ENCODE peak calls at places on chromosomes 6 and 20, in nine cellular contexts. H is vagina, Y is spleen, G is HCT116, R is dorsolateral prefrontal cortex, O is fibroblast of lung, Z is body of pancreas, U is IMR-90, L is HepG2. F is an unnamed sample.
A peak's percentile ranks its signal among the peaks of the same experiment; 100 is the strongest.

GRCh38 chr6:37503486-37503980 is 3.8 kb upstream of the CCDC167 start:
- DNase-seq in U (no peak), G (no peak), L (no peak), Y (no peak), R (no peak), Z (no peak), H (no peak), O (no peak), F (no peak)

GRCh38 chr6:162203287-162203686 is 524.3 kb downstream of the PRKN start:
- DNase-seq in Z (no peak), O (no peak), R (no peak), L (no peak), Y (no peak), H (no peak), G (no peak), U (no peak), F (no peak)

GRCh38 chr6:7909323-7910276 is 988 bp downstream of the TXNDC5 start:
- DNase-seq in L (peak; percentile 64), G (no peak), Y (peak; percentile 89), O (peak; percentile 30), R (peak; percentile 36), H (no peak), Z (peak; percentile 70), U (peak; percentile 27), F (no peak)

GRCh38 chr6:36788768-36789167 is 50.5 kb downstream of the CPNE5 start:
- DNase-seq in H (no peak), Y (no peak), L (peak; percentile 13), R (no peak), G (no peak), Z (no peak), O (peak; percentile 10), U (peak; percentile 11), F (no peak)

GRCh38 chr6:40789143-40789764 is 202.1 kb upstream of the LRFN2 start:
- DNase-seq in G (no peak), L (no peak), Y (no peak), O (no peak), R (no peak), H (no peak), Z (no peak), U (no peak), F (no peak)

GRCh38 chr20:62367136-62367482 is at the start of gene LAMA5:
- DNase-seq in G (no peak), R (no peak), U (no peak), H (no peak), L (peak; percentile 55), Y (no peak), Z (peak; percentile 78), O (no peak), F (peak; percentile 80)

GRCh38 chr6:25132934-25133333 is 146.2 kb upstream of the CARMIL1 start:
- DNase-seq in L (no peak), H (no peak), Y (no peak), Z (no peak), U (no peak), G (no peak), O (no peak), R (no peak), F (no peak)

GRCh38 chr6:130933712-130934200 is 106.5 kb downstream of the SMLR1 start:
- DNase-seq in Y (no peak), H (no peak), Z (no peak), R (no peak), U (peak; percentile 51), G (no peak), O (peak; percentile 43), L (peak; percentile 98), F (peak; percentile 51)

GRCh38 chr6:81838724-81839425 is 86.4 kb upstream of the TENT5A start:
- DNase-seq in H (no peak), Z (no peak), G (no peak), L (no peak), U (no peak), Y (no peak), R (no peak), O (no peak), F (no peak)

GRCh38 chr6:158686311-158686710 is 36.5 kb downstream of the SYTL3 start:
- DNase-seq in Y (peak; percentile 33), R (no peak), L (no peak), Z (no peak), U (no peak), H (peak; percentile 42), O (no peak), G (no peak), F (no peak)

GRCh38 chr20:41175727-41176330 is 38.5 kb downstream of the PLCG1 start:
- DNase-seq in H (peak; percentile 76), Z (no peak), G (no peak), Y (no peak), O (no peak), U (no peak), L (no peak), R (no peak), F (peak; percentile 40)

GRCh38 chr20:11376998-11377397 is 540.7 kb upstream of the BTBD3 start:
- DNase-seq in O (peak; percentile 19), Y (no peak), R (no peak), H (no peak), L (no peak), Z (no peak), U (peak; percentile 90), G (no peak), F (no peak)

GRCh38 chr20:62872863-62873261 is 11.2 kb upstream of the TCFL5 start:
- DNase-seq in Y (no peak), O (no peak), R (no peak), H (no peak), U (no peak), L (no peak), Z (no peak), G (no peak), F (no peak)

GRCh38 chr6:150922137-150922536 is 56.6 kb downstream of the MTHFD1L start:
- DNase-seq in Z (no peak), H (no peak), U (peak; percentile 38), Y (no peak), L (no peak), O (no peak), R (no peak), G (no peak), F (no peak)

GRCh38 chr6:109325400-109325801 is 56.9 kb downstream of the CD164 start:
- DNase-seq in Z (no peak), R (no peak), L (no peak), O (no peak), G (no peak), U (no peak), Y (no peak), H (no peak), F (no peak)

DNA sequence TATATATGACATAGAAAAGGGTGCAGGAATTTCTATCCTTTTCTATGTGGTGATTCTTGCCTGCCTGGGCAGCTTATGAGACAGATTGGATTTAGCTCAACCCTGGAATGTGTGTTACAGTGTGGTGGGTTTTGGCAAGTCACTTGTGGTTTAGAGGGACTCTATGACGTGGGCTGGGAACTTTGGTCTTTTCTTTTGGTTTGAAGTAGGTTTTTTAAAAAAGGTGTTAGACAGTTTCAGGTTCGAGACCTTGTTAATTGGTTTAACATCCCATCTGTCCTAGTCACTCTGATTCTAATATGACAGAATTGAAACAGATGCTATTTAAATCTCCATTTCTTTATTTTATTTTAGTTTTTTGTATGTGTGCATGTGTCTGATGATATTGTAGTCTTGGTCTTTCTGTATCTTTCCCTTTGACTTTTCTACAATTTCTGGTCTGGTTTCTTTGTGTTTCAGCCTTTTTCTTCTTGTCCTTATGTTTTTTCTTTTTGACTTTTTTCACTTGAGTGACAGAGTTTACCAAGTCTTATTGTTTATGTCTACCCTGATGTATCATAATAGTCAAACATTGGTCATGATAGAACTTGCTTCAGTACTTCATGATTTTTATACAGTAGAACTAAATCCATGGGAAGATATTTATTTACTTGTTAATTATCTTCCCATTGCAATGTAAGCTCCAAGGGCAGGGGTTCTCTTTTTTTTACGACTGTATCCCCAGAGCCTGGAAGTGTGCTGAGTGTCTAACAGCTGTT is 174.3 kb downstream of the CDKAL1 start:
- DNase-seq in R (no peak), H (no peak), U (peak; percentile 31), Z (no peak), Y (no peak), O (peak; percentile 14), G (no peak), L (no peak), F (no peak)
- H3K27ac ChIP-seq in R (no peak overlapping the region), H (no peak overlapping the region), U (no peak overlapping the region), Z (no peak overlapping the region), Y (no peak overlapping the region), O (no peak overlapping the region), G (no peak overlapping the region), L (no peak overlapping the region), F (no peak overlapping the region)

DNA sequence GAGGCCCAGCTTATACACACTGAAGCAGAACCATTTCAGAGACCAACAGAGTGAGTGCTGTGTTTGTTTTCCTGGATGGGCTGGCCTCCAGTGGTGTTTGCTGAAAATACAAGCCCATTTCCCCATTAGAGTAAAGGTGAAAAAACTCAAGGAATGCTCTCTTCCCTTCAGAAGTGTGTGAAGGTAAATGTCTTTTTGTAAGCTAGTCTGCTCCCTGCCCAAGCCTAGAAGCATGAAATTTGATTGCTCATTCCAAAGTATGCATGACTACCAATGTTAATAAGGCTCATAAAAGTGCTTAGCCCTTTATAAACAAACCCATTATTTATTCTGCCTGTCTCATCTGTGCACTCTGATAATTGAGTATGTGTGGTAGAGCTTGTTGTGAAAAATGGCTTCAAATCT is 59.1 kb downstream of the ADGRF1 start:
- DNase-seq in G (no peak), R (no peak), Z (no peak), L (no peak), Y (no peak), H (no peak), U (no peak), O (no peak), F (no peak)
- TF ChIP-seq CTCF in G (peak; percentile 5), R (no peak), Z (no peak), L (no peak), Y (no peak), H (no peak), U (no peak), O (no peak), F (no peak)

DNA sequence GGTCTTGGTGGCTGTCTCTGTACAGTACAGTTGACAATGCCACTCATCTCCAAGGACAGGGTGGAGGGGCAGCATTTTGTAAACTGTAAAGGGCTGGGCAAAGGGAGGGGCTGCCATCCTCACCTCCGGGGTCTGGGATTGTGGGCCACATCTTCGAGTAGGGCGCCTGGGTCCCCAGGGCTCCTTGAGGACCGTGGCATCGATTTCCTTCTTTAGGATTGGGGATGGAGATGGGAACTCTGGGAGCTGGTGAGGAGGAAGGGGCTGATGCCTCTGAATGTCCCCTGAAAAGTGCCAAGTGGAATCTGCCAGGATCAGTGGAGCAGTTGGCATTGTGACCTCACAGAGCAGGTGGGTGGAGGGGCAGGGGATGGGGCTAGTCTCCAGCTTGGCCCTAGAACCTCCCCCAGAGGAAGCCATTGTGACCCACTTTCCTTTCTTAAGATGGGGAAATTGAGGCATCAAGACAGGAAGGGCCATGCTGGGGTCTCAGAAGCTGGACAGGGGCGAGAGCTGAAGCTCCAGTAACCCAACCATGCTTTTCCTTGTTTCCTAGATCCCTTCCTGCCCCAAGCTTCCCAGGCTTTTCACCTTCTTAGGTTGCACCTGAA is at the start of gene SUN5:
- DNase-seq in Z (no peak), R (no peak), Y (peak; percentile 33), H (no peak), G (no peak), L (no peak), U (no peak), O (no peak), F (no peak)
- H3K27me3 ChIP-seq in Z (no peaks in the 10 kb centered on the region), R (no peaks in the 10 kb centered on the region), Y (no peaks in the 10 kb centered on the region), H (no peaks in the 10 kb centered on the region), G (no peaks in the 10 kb centered on the region), L (peaks cover 6% of the 10 kb centered on the region), U (peaks cover 3% of the 10 kb centered on the region), O (no peaks in the 10 kb centered on the region), F (no peaks in the 10 kb centered on the region)

DNA sequence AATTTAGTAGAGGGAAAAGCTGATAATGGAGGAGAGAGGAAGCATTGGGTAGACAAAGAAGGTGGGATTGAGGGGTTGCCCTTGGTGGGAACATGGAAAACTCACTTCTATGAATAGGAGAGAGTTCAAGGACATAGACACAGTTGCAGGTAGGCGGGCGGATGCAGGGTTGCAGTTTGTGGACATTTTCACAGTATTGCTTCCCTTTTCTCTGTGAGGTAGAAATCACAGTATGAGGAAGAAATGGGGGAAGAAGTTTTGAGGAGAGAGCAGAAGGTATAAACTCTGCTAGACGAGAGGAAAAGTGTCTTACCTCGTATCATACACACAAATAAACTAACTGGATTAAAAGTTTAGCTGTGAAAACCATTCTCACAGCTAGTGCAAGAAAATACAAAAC is 200.7 kb upstream of the ECI2 start:
- DNase-seq in R (no peak), Z (no peak), G (no peak), U (no peak), L (no peak), H (no peak), Y (no peak), O (no peak), F (no peak)
- H3K27ac ChIP-seq in R (no peak overlapping the region), Z (no peak overlapping the region), G (no peak overlapping the region), U (no peak overlapping the region), L (no peak overlapping the region), H (no peak overlapping the region), Y (no peak overlapping the region), O (no peak overlapping the region), F (no peak overlapping the region)

F was measured in tibial artery.